ENCODE peak calls at places on chromosomes 13 and 19, in eight cellular contexts. A is activated naive CD8-positive, alpha-beta T cell treated with anti-CD3 and anti-CD28 coated beads for 36 hours; Y is stimulated activated CD8-positive, alpha-beta memory T cell treated with anti-CD3 and anti-CD28 coated beads, Interleukin-4, amount 100 ng/mL, for 1 hour; N is left ventricle myocardium inferior; F is C1 segment of cervical spinal cord; X is cardiac fibroblast; L is iris pigment epithelial cell; T is CD8-positive, alpha-beta T cell. M is an unnamed sample.

GRCh38 chr19:48777139-48777538 is 21.8 kb downstream of the FGF21 start:
- DNase-seq in A (no peak), Y (no peak), N (no peak), F (no peak), X (no peak), L (no peak), T (no peak), M (no peak)

GRCh38 chr19:43504426-43505185 is at the start of gene PHLDB3:
- DNase-seq in A (peak; percentile 55), Y (no peak), N (no peak), F (no peak), X (no peak), L (peak; percentile 27), T (peak; percentile 19), M (peak; percentile 44)

GRCh38 chr13:111904701-111905608 is 162.0 kb upstream of the SOX1 start:
- DNase-seq in A (no peak), Y (no peak), N (no peak), F (no peak), X (no peak), L (no peak), T (no peak), M (no peak)

GRCh38 chr19:49340069-49340864 is 5.1 kb downstream of the CD37 start:
- DNase-seq in A (no peak), Y (no peak), N (peak; percentile 72), F (no peak), X (peak; percentile 25), L (peak; percentile 36), T (no peak), M (peak; percentile 83)

GRCh38 chr19:41223431-41224234 is 4.6 kb downstream of the AXL start:
- DNase-seq in A (peak; percentile 12), Y (no peak), N (no peak), F (no peak), X (peak; percentile 92), L (peak; percentile 79), T (no peak), M (peak; percentile 67)

GRCh38 chr19:28393574-28394336 is 819.2 kb downstream of the UQCRFS1 start:
- DNase-seq in A (no peak), Y (no peak), N (no peak), F (no peak), X (no peak), L (no peak), T (no peak), M (no peak)

GRCh38 chr13:94674609-94675348 is 37.6 kb downstream of the SOX21 start:
- DNase-seq in A (peak; percentile 38), Y (peak; percentile 2), N (no peak), F (no peak), X (peak; percentile 68), L (peak; percentile 39), T (no peak), M (no peak)

GRCh38 chr19:28956971-28957370 is 256.0 kb downstream of the UQCRFS1 start:
- DNase-seq in A (no peak), Y (no peak), N (no peak), F (no peak), X (no peak), L (no peak), T (no peak), M (no peak)

GRCh38 chr19:35458821-35459391 is 10.8 kb downstream of the FFAR2 start:
- DNase-seq in A (no peak), Y (no peak), N (no peak), F (no peak), X (no peak), L (peak; percentile 3), T (no peak), M (peak; percentile 12)

GRCh38 chr13:102400619-102401125 is 1.2 kb downstream of the FGF14 start:
- DNase-seq in A (peak; percentile 3), Y (no peak), N (peak; percentile 16), F (no peak), X (no peak), L (no peak), T (no peak), M (peak; percentile 29)

GRCh38 chr13:30338331-30338851 is 31.0 kb upstream of the KATNAL1 start:
- DNase-seq in A (no peak), Y (no peak), N (no peak), F (no peak), X (no peak), L (peak; percentile 68), T (no peak), M (no peak)

GRCh38 chr19:49255674-49256073 is 69.3 kb downstream of the SLC6A16 start:
- DNase-seq in A (no peak), Y (no peak), N (peak; percentile 21), F (no peak), X (no peak), L (no peak), T (no peak), M (no peak)

GRCh38 chr19:3603121-3603841 is 3.4 kb downstream of the TBXA2R start:
- DNase-seq in A (no peak), Y (no peak), N (no peak), F (no peak), X (no peak), L (no peak), T (no peak), M (no peak)

GRCh38 chr19:11931051-11931450 is 6.1 kb downstream of the ZNF700 start:
- DNase-seq in A (no peak), Y (no peak), N (no peak), F (no peak), X (peak; percentile 40), L (peak; percentile 80), T (no peak), M (no peak)

GRCh38 chr13:56735537-56735942 is 405.2 kb upstream of the PRR20A start:
- DNase-seq in A (no peak), Y (no peak), N (no peak), F (no peak), X (no peak), L (no peak), T (no peak), M (peak; percentile 36)

GRCh38 chr19:51163257-51163656 is 21.2 kb downstream of the SIGLEC7 start:
- DNase-seq in A (no peak), Y (no peak), N (no peak), F (no peak), X (no peak), L (no peak), T (no peak), M (no peak)

GRCh38 chr19:5948697-5949564 is 29.0 kb downstream of the RANBP3 start:
- DNase-seq in A (no peak), Y (no peak), N (no peak), F (no peak), X (no peak), L (no peak), T (no peak), M (no peak)

GRCh38 chr13:81395368-81395767 is 1054.4 kb upstream of the SPRY2 start:
- DNase-seq in A (peak; percentile 0), Y (no peak), N (no peak), F (no peak), X (no peak), L (no peak), T (no peak), M (no peak)

GRCh38 chr19:50798116-50798942 is 8.1 kb downstream of the ACP4 start:
- DNase-seq in A (no peak), Y (no peak), N (no peak), F (no peak), X (no peak), L (no peak), T (no peak), M (no peak)

GRCh38 chr13:53781941-53782340 is 753.3 kb downstream of the OLFM4 start:
- DNase-seq in A (no peak), Y (no peak), N (no peak), F (no peak), X (peak; percentile 0), L (no peak), T (no peak), M (no peak)

GRCh38 chr19:4991538-4991937 is 22.6 kb downstream of the KDM4B start:
- DNase-seq in A (no peak), Y (no peak), N (no peak), F (no peak), X (no peak), L (no peak), T (no peak), M (no peak)

GRCh38 chr13:48126944-48127814 is 32.3 kb upstream of the MED4 start:
- DNase-seq in A (peak; percentile 7), Y (peak; percentile 1), N (peak; percentile 84), F (peak; percentile 34), X (peak; percentile 86), L (peak; percentile 58), T (peak; percentile 11), M (peak; percentile 60)

GRCh38 chr13:29743229-29743786 is 107.1 kb downstream of the UBL3 start:
- DNase-seq in A (no peak), Y (no peak), N (peak; percentile 45), F (no peak), X (no peak), L (no peak), T (no peak), M (peak; percentile 54)

GRCh38 chr19:342801-343421 is 1.7 kb downstream of the MIER2 start:
- DNase-seq in A (no peak), Y (no peak), N (peak; percentile 67), F (no peak), X (peak; percentile 92), L (peak; percentile 95), T (no peak), M (no peak)

GRCh38 chr13:97306646-97307045 is 84.5 kb downstream of the MBNL2 start:
- DNase-seq in A (no peak), Y (no peak), N (no peak), F (no peak), X (peak; percentile 40), L (no peak), T (no peak), M (no peak)

GRCh38 chr19:58544591-58545285 is 874 bp downstream of the TRIM28 start:
- DNase-seq in A (peak; percentile 82), Y (peak; percentile 60), N (no peak), F (no peak), X (peak; percentile 47), L (peak; percentile 55), T (peak; percentile 63), M (no peak)

GRCh38 chr19:16076958-16077611 is 790 bp downstream of the TPM4 start:
- DNase-seq in A (no peak), Y (no peak), N (peak; percentile 75), F (peak; percentile 44), X (peak; percentile 48), L (no peak), T (no peak), M (peak; percentile 67)